ENCODE peak calls at places on chromosomes 4 and X, in seven cellular contexts. T is mucosa of descending colon, E is heart left ventricle, I is kidney, A is omental fat pad, Z is testis, Q is heart right ventricle. G is an unnamed sample.
A peak's percentile ranks its signal among the peaks of the same experiment; 100 is the strongest.

GRCh38 chr4:53734584-53735363 is 143.5 kb upstream of the LNX1 start:
- DNase-seq in T (no peak), E (no peak), I (no peak), A (no peak), Z (no peak), Q (no peak), G (no peak)

GRCh38 chr4:36422582-36422981 is 141.2 kb downstream of the DTHD1 start:
- DNase-seq in T (no peak), E (no peak), I (no peak), A (no peak), Z (no peak), Q (no peak), G (no peak)

GRCh38 chr4:36399762-36400353 is 118.4 kb downstream of the DTHD1 start:
- DNase-seq in T (peak; percentile 75), E (no peak), I (no peak), A (no peak), Z (peak; percentile 46), Q (peak; percentile 9), G (no peak)

GRCh38 chr4:13524504-13525243 is 19.6 kb downstream of the NKX3-2 start:
- DNase-seq in T (no peak), E (no peak), I (peak; percentile 24), A (no peak), Z (no peak), Q (no peak), G (no peak)

GRCh38 chr4:15018389-15018788 is 16.1 kb downstream of the CPEB2 start:
- DNase-seq in T (no peak), E (no peak), I (no peak), A (no peak), Z (no peak), Q (no peak), G (no peak)

GRCh38 chr4:113691676-113692075 is 69.9 kb downstream of the CAMK2D start:
- DNase-seq in T (no peak), E (no peak), I (no peak), A (no peak), Z (no peak), Q (no peak), G (no peak)

GRCh38 chrX:130828641-130829040 is 74.4 kb downstream of the ENOX2 start:
- DNase-seq in T (no peak), E (no peak), I (no peak), A (no peak), Z (no peak), Q (no peak), G (no peak)

GRCh38 chrX:118254611-118255010 is 91.3 kb upstream of the WDR44 start:
- DNase-seq in T (peak; percentile 76), E (no peak), I (no peak), A (peak; percentile 78), Z (peak; percentile 79), Q (peak; percentile 23), G (peak; percentile 51)

GRCh38 chr4:152605641-152606304 is 69.9 kb upstream of the FBXW7 start:
- DNase-seq in T (no peak), E (no peak), I (no peak), A (no peak), Z (no peak), Q (peak; percentile 6), G (peak; percentile 16)

GRCh38 chr4:164700471-164700870 is 53.5 kb upstream of the SMIM31 start:
- DNase-seq in T (peak; percentile 35), E (no peak), I (no peak), A (no peak), Z (peak; percentile 69), Q (no peak), G (peak; percentile 31)

GRCh38 chr4:5532100-5532499 is 176.3 kb downstream of the EVC2 start:
- DNase-seq in T (no peak), E (no peak), I (no peak), A (no peak), Z (no peak), Q (no peak), G (no peak)

GRCh38 chrX:24229400-24229879 is 79.9 kb downstream of the ZFX start:
- DNase-seq in T (no peak), E (no peak), I (no peak), A (no peak), Z (no peak), Q (no peak), G (no peak)

GRCh38 chrX:149539283-149540132 is 1.3 kb upstream of the EOLA1 start:
- DNase-seq in T (peak; percentile 88), E (peak; percentile 91), I (peak; percentile 97), A (peak; percentile 32), Z (peak; percentile 93), Q (peak; percentile 91), G (peak; percentile 88)

GRCh38 chr4:25118096-25118495 is 42.2 kb downstream of the SEPSECS start:
- DNase-seq in T (no peak), E (no peak), I (no peak), A (no peak), Z (no peak), Q (no peak), G (no peak)

GRCh38 chr4:174483792-174484191 is 38.5 kb downstream of the HPGD start:
- DNase-seq in T (no peak), E (no peak), I (no peak), A (no peak), Z (no peak), Q (no peak), G (no peak)

GRCh38 chrX:3743821-3744439 is 30.5 kb upstream of the PRKX start:
- DNase-seq in T (peak; percentile 15), E (no peak), I (no peak), A (no peak), Z (no peak), Q (no peak), G (no peak)

GRCh38 chr4:40612831-40613230 is 16.8 kb downstream of the RBM47 start:
- DNase-seq in T (no peak), E (no peak), I (no peak), A (no peak), Z (no peak), Q (no peak), G (no peak)

GRCh38 chrX:119693996-119694451 is 1.1 kb upstream of the SEPTIN6 start:
- DNase-seq in T (no peak), E (no peak), I (no peak), A (no peak), Z (peak; percentile 57), Q (no peak), G (no peak)

GRCh38 chr4:70583952-70584834 is 7.9 kb upstream of the AMBN start:
- DNase-seq in T (peak; percentile 44), E (no peak), I (no peak), A (no peak), Z (no peak), Q (no peak), G (no peak)

GRCh38 chrX:69615779-69616519 is at the start of gene EDA:
- DNase-seq in T (peak; percentile 83), E (peak; percentile 90), I (peak; percentile 95), A (peak; percentile 47), Z (peak; percentile 82), Q (peak; percentile 87), G (peak; percentile 92)

GRCh38 chrX:69616520-69617203 is 749 bp downstream of the EDA start:
- DNase-seq in T (peak; percentile 12), E (peak; percentile 64), I (peak; percentile 64), A (no peak), Z (peak; percentile 17), Q (peak; percentile 6), G (peak; percentile 44)

GRCh38 chrX:69614896-69615295 is 1.0 kb upstream of the EDA start:
- DNase-seq in T (peak; percentile 1), E (no peak), I (no peak), A (no peak), Z (no peak), Q (peak; percentile 16), G (peak; percentile 5)

GRCh38 chrX:69615323-69615722 is 590 bp upstream of the EDA start:
- DNase-seq in T (peak; percentile 2), E (no peak), I (no peak), A (no peak), Z (no peak), Q (no peak), G (peak; percentile 16)

GRCh38 chrX:69618803-69619202 is 2.9 kb downstream of the EDA start:
- DNase-seq in T (peak; percentile 39), E (no peak), I (no peak), A (no peak), Z (peak; percentile 14), Q (peak; percentile 25), G (peak; percentile 9)
- TF ChIP-seq CTCF in T (no peak), E (peak; percentile 64), I (no peak), A (no peak), Z (peak; percentile 11), Q (peak; percentile 46), G (peak; percentile 51)

GRCh38 chr4:1347410-1347864 is 429 bp downstream of the UVSSA start:
- DNase-seq in T (peak; percentile 66), E (peak; percentile 85), I (peak; percentile 94), A (peak; percentile 38), Z (peak; percentile 72), Q (peak; percentile 76), G (peak; percentile 73)

GRCh38 chr4:1344696-1345095 is 2.3 kb upstream of the UVSSA start:
- DNase-seq in T (no peak), E (peak; percentile 21), I (peak; percentile 53), A (no peak), Z (no peak), Q (no peak), G (no peak)

GRCh38 chr4:1348014-1348513 is 1.1 kb downstream of the UVSSA start:
- DNase-seq in T (no peak), E (no peak), I (peak; percentile 76), A (no peak), Z (no peak), Q (no peak), G (no peak)

GRCh38 chr4:1346781-1347409 is at the start of gene UVSSA:
- DNase-seq in T (peak; percentile 100), E (peak; percentile 100), I (peak; percentile 100), A (peak; percentile 99), Z (peak; percentile 100), Q (peak; percentile 100), G (peak; percentile 100)

GRCh38 chr4:1345905-1346780 is 865 bp upstream of the UVSSA start:
- DNase-seq in T (peak; percentile 62), E (peak; percentile 76), I (peak; percentile 89), A (no peak), Z (peak; percentile 59), Q (peak; percentile 57), G (peak; percentile 78)
- TF ChIP-seq CTCF in T (no peak), E (peak; percentile 32), I (no peak), A (no peak), Z (no peak), Q (no peak), G (peak; percentile 23)

DNA sequence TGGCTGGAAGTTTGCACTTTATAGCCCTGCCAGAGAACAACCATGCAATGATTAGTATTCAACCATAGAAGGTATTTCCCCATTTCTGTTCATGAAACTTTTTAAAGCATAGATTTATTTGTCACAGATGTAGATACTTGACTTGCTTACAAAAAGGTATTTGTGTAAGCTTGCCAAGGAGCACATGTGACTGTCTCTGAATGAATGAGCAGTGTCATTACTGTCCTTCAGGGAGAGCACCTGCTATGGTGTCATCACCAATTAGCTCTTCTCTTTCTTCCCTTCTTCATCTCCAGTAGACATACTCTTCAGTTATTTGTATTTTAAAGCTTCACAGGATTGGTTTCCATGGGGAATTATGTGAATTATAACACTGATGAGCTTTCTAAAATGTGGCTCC is 1064.7 kb upstream of the GRIA3 start:
- DNase-seq in T (no peak), E (no peak), I (no peak), A (no peak), Z (no peak), Q (no peak), G (no peak)
- TF ChIP-seq CTCF in T (no peak), E (no peak), I (no peak), A (no peak), Z (no peak), Q (no peak), G (no peak)

DNA sequence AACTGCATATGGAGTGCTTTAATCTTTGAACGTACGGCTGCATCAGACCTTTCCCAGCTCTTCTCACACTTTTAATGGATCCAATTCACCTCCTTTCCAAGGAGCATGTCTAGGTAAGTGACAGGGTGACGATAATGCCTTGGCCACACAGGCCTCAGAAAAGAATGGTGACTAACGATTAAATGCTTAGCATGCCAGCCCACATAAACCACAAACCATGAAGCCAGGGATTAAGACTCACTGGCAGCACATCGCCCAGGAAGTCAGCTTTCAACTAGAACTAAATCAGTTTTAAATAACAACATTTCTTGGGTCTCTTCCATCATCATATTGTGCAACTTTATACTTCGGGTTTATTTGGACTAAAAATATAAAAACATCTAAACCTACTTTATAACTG is 28.7 kb downstream of the INPP4B start:
- DNase-seq in T (no peak), E (no peak), I (no peak), A (no peak), Z (no peak), Q (no peak), G (no peak)
- TF ChIP-seq CTCF in T (no peak), E (no peak), I (no peak), A (no peak), Z (no peak), Q (no peak), G (no peak)